ENCODE peak calls at places on chromosomes 16 and 17, in six cellular contexts. K, Q, E, T, Z and D are unnamed samples.

GRCh38 chr16:84795338-84796053 is 24.3 kb upstream of the CRISPLD2 start:
- DNase-seq in K (no peak), Q (peak), E (no peak), T (peak), Z (no peak), D (no peak)

GRCh38 chr16:1108299-1109252 is 12.5 kb upstream of the C1QTNF8 start:
- DNase-seq in K (no peak), Q (peak), E (no peak), T (no peak), Z (no peak), D (no peak)

GRCh38 chr17:79082311-79083190 is 7.9 kb downstream of the ENGASE start:
- DNase-seq in K (no peak), Q (no peak), E (peak), T (peak), Z (peak), D (no peak)

GRCh38 chr16:72894291-72895151 is 153.4 kb downstream of the ZFHX3 start:
- DNase-seq in K (no peak), Q (peak), E (no peak), T (no peak), Z (no peak), D (no peak)

GRCh38 chr17:31163091-31163781 is 68.5 kb downstream of the NF1 start:
- DNase-seq in K (no peak), Q (no peak), E (no peak), T (no peak), Z (no peak), D (no peak)

GRCh38 chr16:74641969-74642368 is 24.7 kb downstream of the RFWD3 start:
- DNase-seq in K (no peak), Q (no peak), E (no peak), T (no peak), Z (no peak), D (no peak)

GRCh38 chr16:77431131-77431670 is 3.6 kb downstream of the ADAMTS18 start:
- DNase-seq in K (no peak), Q (no peak), E (peak), T (no peak), Z (no peak), D (no peak)

GRCh38 chr17:9419932-9420453 is 155.6 kb downstream of the STX8 start:
- DNase-seq in K (no peak), Q (no peak), E (no peak), T (peak), Z (no peak), D (no peak)

GRCh38 chr16:23171234-23171948 is 11.2 kb upstream of the SCNN1G start:
- DNase-seq in K (no peak), Q (peak), E (no peak), T (no peak), Z (no peak), D (no peak)

GRCh38 chr16:87487361-87487924 is 5.4 kb downstream of the ZCCHC14 start:
- DNase-seq in K (no peak), Q (no peak), E (peak), T (no peak), Z (peak), D (no peak)

GRCh38 chr17:5364156-5364555 is 55.3 kb downstream of the NUP88 start:
- DNase-seq in K (no peak), Q (peak), E (no peak), T (peak), Z (no peak), D (no peak)